ENCODE peak calls at places on chromosomes 16 and 17, in seven cellular contexts. O, U, K, J, G, V and I are unnamed samples.

GRCh38 chr16:80973991-80974390 is 32.7 kb downstream of the CMC2 start:
- DNase-seq in O (no peak), U (no peak), K (no peak), J (no peak), G (no peak), V (no peak), I (no peak)

GRCh38 chr17:69192754-69193153 is 35.9 kb downstream of the ABCA10 start:
- DNase-seq in O (no peak), U (no peak), K (no peak), J (no peak), G (no peak), V (no peak), I (no peak)

GRCh38 chr16:67481561-67482259 is 753 bp upstream of the ATP6V0D1 start:
- DNase-seq in O (no peak), U (peak; percentile 69), K (peak; percentile 83), J (peak; percentile 47), G (no peak), V (peak; percentile 45), I (no peak)

GRCh38 chr17:35536664-35537160 is 766 bp downstream of the SLFN12L start:
- DNase-seq in O (no peak), U (no peak), K (no peak), J (no peak), G (no peak), V (no peak), I (no peak)

GRCh38 chr17:79033741-79034501 is 10.0 kb downstream of the C1QTNF1 start:
- DNase-seq in O (no peak), U (no peak), K (no peak), J (peak; percentile 52), G (no peak), V (peak; percentile 78), I (no peak)

GRCh38 chr16:6020162-6020980 is 922.8 kb upstream of the EEF2KMT start:
- DNase-seq in O (no peak), U (no peak), K (no peak), J (peak; percentile 67), G (no peak), V (no peak), I (no peak)

GRCh38 chr16:28110074-28110473 is 46.6 kb upstream of the GSG1L start:
- DNase-seq in O (no peak), U (no peak), K (no peak), J (no peak), G (no peak), V (peak; percentile 72), I (no peak)

GRCh38 chr17:21286771-21287702 is 2.5 kb downstream of the MAP2K3 start:
- DNase-seq in O (no peak), U (peak; percentile 31), K (peak; percentile 82), J (no peak), G (no peak), V (no peak), I (no peak)

GRCh38 chr17:37744961-37745800 is at the start of gene HNF1B:
- DNase-seq in O (peak; percentile 76), U (peak; percentile 65), K (peak; percentile 74), J (no peak), G (peak; percentile 81), V (no peak), I (peak; percentile 58)

GRCh38 chr17:79393358-79394038 is 217.4 kb downstream of the RBFOX3 start:
- DNase-seq in O (peak; percentile 89), U (peak; percentile 77), K (peak; percentile 70), J (peak; percentile 97), G (peak; percentile 83), V (peak; percentile 80), I (peak; percentile 92)

DNA sequence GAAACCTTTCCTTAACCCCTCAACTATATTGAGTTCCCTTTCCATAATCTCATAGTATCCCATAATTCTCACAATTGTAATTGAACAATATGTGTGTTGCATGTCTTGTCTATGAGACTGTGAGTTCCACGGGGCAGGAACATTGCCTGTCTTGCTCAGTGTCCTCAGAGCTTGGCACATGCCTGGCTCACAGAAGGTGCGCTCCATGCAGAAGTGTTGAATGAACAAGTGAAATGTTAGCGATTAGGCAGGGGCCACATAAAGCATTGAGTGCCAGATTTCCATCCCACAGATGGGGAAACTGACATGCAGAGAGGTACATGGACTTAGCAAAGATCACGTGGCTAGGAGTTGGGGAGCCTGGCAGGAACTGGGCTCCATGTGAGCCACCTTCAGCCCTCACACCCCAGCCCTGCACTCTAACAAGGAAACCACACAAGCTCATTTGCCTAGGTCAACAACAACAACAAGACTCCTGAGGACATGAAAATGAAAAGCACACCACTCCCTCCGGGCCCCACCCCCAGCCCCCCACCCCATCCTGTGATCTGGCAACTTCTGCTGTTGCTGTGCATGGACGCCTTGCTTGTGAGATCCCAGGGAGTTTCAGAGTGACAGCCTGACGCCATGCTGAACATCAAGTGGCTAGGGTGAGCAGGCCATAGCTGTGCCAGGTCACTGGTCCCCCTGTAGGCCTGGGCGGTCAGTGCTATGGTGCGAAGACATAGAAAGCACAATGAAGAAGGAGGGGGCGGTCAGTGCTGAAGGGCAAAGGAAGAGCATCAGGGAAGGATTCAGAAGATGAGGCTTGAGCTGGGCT is 5.0 kb downstream of the PIK3R5 start:
- DNase-seq in O (no peak), U (no peak), K (no peak), J (no peak), G (no peak), V (no peak), I (no peak)
- TF ChIP-seq CTCF in O (no peak), U (no peak), K (no peak), J (no peak), G (no peak), V (no peak), I (no peak)

GRCh38 chr17:40637931-40638330 is 9.7 kb downstream of the SMARCE1 start:
- DNase-seq in O (no peak), U (no peak), K (no peak), J (no peak), G (no peak), V (no peak), I (no peak)
- TF ChIP-seq CTCF in O (no peak), U (no peak), K (no peak), J (no peak), G (no peak), V (no peak), I (no peak)

GRCh38 chr17:57085448-57086068 is 512 bp downstream of the AKAP1 start:
- DNase-seq in O (peak; percentile 72), U (peak; percentile 87), K (peak; percentile 91), J (peak; percentile 89), G (peak; percentile 82), V (peak; percentile 36), I (peak; percentile 50)
- TF ChIP-seq CTCF in O (peak; percentile 27), U (peak; percentile 5), K (no peak), J (peak; percentile 42), G (peak; percentile 26), V (peak; percentile 17), I (peak; percentile 6)

DNA sequence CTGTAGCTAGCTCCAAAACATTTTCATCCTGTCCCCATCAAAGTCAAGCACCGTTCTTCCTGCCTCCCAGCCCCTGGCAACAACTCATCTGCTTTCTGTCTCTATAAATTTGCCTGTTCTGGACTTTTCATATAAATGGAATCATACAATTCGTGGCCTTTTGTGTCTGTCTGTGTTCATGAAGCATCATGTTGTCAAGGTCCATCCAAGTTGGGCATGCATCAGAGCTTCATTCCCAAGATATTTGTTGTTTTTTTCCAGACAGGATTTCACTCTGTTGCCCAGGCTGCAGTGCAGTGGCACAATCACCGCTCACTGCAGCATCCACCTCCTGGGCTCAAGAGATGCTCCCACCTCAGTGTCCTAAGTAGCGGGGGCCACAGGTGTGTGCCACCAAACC is 5.9 kb downstream of the SLC5A10 start:
- DNase-seq in O (no peak), U (no peak), K (no peak), J (no peak), G (no peak), V (no peak), I (no peak)
- TF ChIP-seq CTCF in O (no peak), U (no peak), K (no peak), J (no peak), G (no peak), V (no peak), I (no peak)